ENCODE peak calls at places on chromosomes 13 and 19, in ten cellular contexts. B, E, I, N, Q, K, U, G, L and W are unnamed samples.

GRCh38 chr13:31522431-31522830 is 216.9 kb upstream of the RXFP2 start:
- DNase-seq in B (no peak), E (no peak), I (no peak), N (no peak), Q (no peak), K (no peak), U (no peak), G (no peak), L (no peak), W (no peak)

GRCh38 chr13:26679411-26679810 is 81.2 kb downstream of the GPR12 start:
- DNase-seq in B (no peak), E (no peak), I (no peak), N (no peak), Q (no peak), K (no peak), U (no peak), G (peak), L (no peak), W (no peak)

GRCh38 chr13:65638572-65639168 is 1591.5 kb downstream of the PCDH9 start:
- DNase-seq in B (no peak), E (no peak), I (peak), N (no peak), Q (peak), K (no peak), U (no peak), G (peak), L (no peak), W (peak)

GRCh38 chr19:30711296-30711695 is 339.1 kb downstream of the ZNF536 start:
- DNase-seq in B (no peak), E (no peak), I (no peak), N (no peak), Q (no peak), K (no peak), U (no peak), G (no peak), L (no peak), W (no peak)

GRCh38 chr13:80840313-80840976 is 499.5 kb upstream of the SPRY2 start:
- DNase-seq in B (no peak), E (no peak), I (no peak), N (no peak), Q (no peak), K (no peak), U (no peak), G (no peak), L (no peak), W (no peak)

GRCh38 chr13:113836917-113837553 is 26.8 kb downstream of the GAS6 start:
- DNase-seq in B (no peak), E (peak), I (no peak), N (no peak), Q (no peak), K (no peak), U (no peak), G (no peak), L (no peak), W (peak)

GRCh38 chr19:55693336-55693974 is 18.4 kb downstream of the EPN1 start:
- DNase-seq in B (no peak), E (peak), I (peak), N (no peak), Q (no peak), K (no peak), U (no peak), G (no peak), L (no peak), W (no peak)

GRCh38 chr13:33257786-33258185 is 27.8 kb downstream of the STARD13 start:
- DNase-seq in B (no peak), E (no peak), I (no peak), N (no peak), Q (no peak), K (no peak), U (no peak), G (no peak), L (no peak), W (no peak)

GRCh38 chr13:38866649-38867048 is 124.0 kb downstream of the STOML3 start:
- DNase-seq in B (no peak), E (no peak), I (no peak), N (no peak), Q (no peak), K (no peak), U (no peak), G (no peak), L (no peak), W (no peak)

GRCh38 chr13:109715902-109716301 is 70.5 kb downstream of the IRS2 start:
- DNase-seq in B (no peak), E (no peak), I (no peak), N (no peak), Q (no peak), K (no peak), U (no peak), G (no peak), L (no peak), W (no peak)

GRCh38 chr19:8490873-8491272 is 11.6 kb downstream of the PRAM1 start:
- DNase-seq in B (no peak), E (no peak), I (no peak), N (no peak), Q (no peak), K (no peak), U (no peak), G (no peak), L (no peak), W (no peak)

GRCh38 chr13:71797487-71797886 is 69.5 kb downstream of the DACH1 start:
- DNase-seq in B (no peak), E (no peak), I (no peak), N (no peak), Q (no peak), K (no peak), U (no peak), G (no peak), L (no peak), W (no peak)

GRCh38 chr19:18972301-18972831 is 31.3 kb upstream of the HOMER3 start:
- DNase-seq in B (no peak), E (no peak), I (no peak), N (no peak), Q (no peak), K (no peak), U (no peak), G (peak), L (no peak), W (no peak)